ENCODE peak calls at places on chromosomes 12 and 14, in five cellular contexts. One of them, this sample, is unnamed.

GRCh38 chr12:97324471-97324870 is 138.1 kb upstream of the RMST start:
- DNase-seq in psoas muscle: no peak
- DNase-seq in body of pancreas: no peak
- DNase-seq in uterus: no peak
- DNase-seq in transverse colon: no peak
- DNase-seq in this sample: no peak

GRCh38 chr14:49945448-49946319 is 52.8 kb downstream of the ARF6 start:
- DNase-seq in psoas muscle: no peak
- DNase-seq in body of pancreas: no peak
- DNase-seq in uterus: no peak
- DNase-seq in transverse colon: no peak
- DNase-seq in this sample: no peak

GRCh38 chr14:95918466-95918865 is 41.8 kb downstream of the TUNAR start:
- DNase-seq in psoas muscle: no peak
- DNase-seq in body of pancreas: no peak
- DNase-seq in uterus: no peak
- DNase-seq in transverse colon: no peak
- DNase-seq in this sample: no peak

GRCh38 chr12:62621239-62621638 is 154.6 kb downstream of the MON2 start:
- DNase-seq in psoas muscle: no peak
- DNase-seq in body of pancreas: no peak
- DNase-seq in uterus: no peak
- DNase-seq in transverse colon: no peak
- DNase-seq in this sample: no peak

GRCh38 chr14:104522926-104523545 is 56.5 kb upstream of the C14orf180 start:
- DNase-seq in psoas muscle: no peak
- DNase-seq in body of pancreas: no peak
- DNase-seq in uterus: no peak
- DNase-seq in transverse colon: no peak
- DNase-seq in this sample: no peak

GRCh38 chr12:19710811-19711793 is 271.8 kb downstream of the AEBP2 start:
- DNase-seq in psoas muscle: no peak
- DNase-seq in body of pancreas: peak; percentile 39
- DNase-seq in uterus: peak; percentile 55
- DNase-seq in transverse colon: no peak
- DNase-seq in this sample: no peak

GRCh38 chr12:32431025-32431424 is 31.7 kb downstream of the FGD4 start:
- DNase-seq in psoas muscle: no peak
- DNase-seq in body of pancreas: no peak
- DNase-seq in uterus: no peak
- DNase-seq in transverse colon: no peak
- DNase-seq in this sample: no peak

GRCh38 chr12:52052471-52053186 is 1.4 kb downstream of the NR4A1 start:
- DNase-seq in psoas muscle: no peak
- DNase-seq in body of pancreas: peak; percentile 13
- DNase-seq in uterus: peak; percentile 35
- DNase-seq in transverse colon: peak; percentile 71
- DNase-seq in this sample: no peak

GRCh38 chr14:57066887-57067513 is 201.7 kb downstream of the EXOC5 start:
- DNase-seq in psoas muscle: peak; percentile 21
- DNase-seq in body of pancreas: peak; percentile 69
- DNase-seq in uterus: no peak
- DNase-seq in transverse colon: peak; percentile 54
- DNase-seq in this sample: peak; percentile 9

GRCh38 chr12:2806700-2807099 is 5.8 kb upstream of the ITFG2 start:
- DNase-seq in psoas muscle: no peak
- DNase-seq in body of pancreas: no peak
- DNase-seq in uterus: no peak
- DNase-seq in transverse colon: no peak
- DNase-seq in this sample: no peak

GRCh38 chr14:51004801-51005526 is 60.7 kb upstream of the PYGL start:
- DNase-seq in psoas muscle: no peak
- DNase-seq in body of pancreas: no peak
- DNase-seq in uterus: no peak
- DNase-seq in transverse colon: no peak
- DNase-seq in this sample: no peak

GRCh38 chr14:99284254-99285004 is 12.4 kb upstream of the BCL11B start:
- DNase-seq in psoas muscle: no peak
- DNase-seq in body of pancreas: no peak
- DNase-seq in uterus: no peak
- DNase-seq in transverse colon: no peak
- DNase-seq in this sample: no peak

GRCh38 chr14:23538785-23539184 is 12.8 kb downstream of the ZFHX2 start:
- DNase-seq in psoas muscle: no peak
- DNase-seq in body of pancreas: no peak
- DNase-seq in uterus: peak; percentile 30
- DNase-seq in transverse colon: no peak
- DNase-seq in this sample: no peak

GRCh38 chr12:50246873-50247612 is 36.3 kb downstream of the LIMA1 start:
- DNase-seq in psoas muscle: peak; percentile 83
- DNase-seq in body of pancreas: peak; percentile 58
- DNase-seq in uterus: peak; percentile 88
- DNase-seq in transverse colon: peak; percentile 88
- DNase-seq in this sample: peak; percentile 65

GRCh38 chr12:75480469-75480949 is at the start of gene GLIPR1:
- DNase-seq in psoas muscle: peak; percentile 76
- DNase-seq in body of pancreas: peak; percentile 46
- DNase-seq in uterus: peak; percentile 84
- DNase-seq in transverse colon: peak; percentile 68
- DNase-seq in this sample: peak; percentile 70

GRCh38 chr12:102438047-102438822 is 42.1 kb downstream of the IGF1 start:
- DNase-seq in psoas muscle: no peak
- DNase-seq in body of pancreas: no peak
- DNase-seq in uterus: no peak
- DNase-seq in transverse colon: no peak
- DNase-seq in this sample: no peak

GRCh38 chr14:85529803-85530574 is at the start of gene FLRT2:
- DNase-seq in psoas muscle: peak; percentile 61
- DNase-seq in body of pancreas: peak; percentile 85
- DNase-seq in uterus: peak; percentile 40
- DNase-seq in transverse colon: no peak
- DNase-seq in this sample: no peak

GRCh38 chr12:48296586-48297396 is 53.9 kb downstream of the ZNF641 start:
- DNase-seq in psoas muscle: peak; percentile 65
- DNase-seq in body of pancreas: peak; percentile 86
- DNase-seq in uterus: peak; percentile 69
- DNase-seq in transverse colon: peak; percentile 81
- DNase-seq in this sample: peak; percentile 13

GRCh38 chr14:90416649-90417237 is 19.9 kb downstream of the CALM1 start:
- DNase-seq in psoas muscle: no peak
- DNase-seq in body of pancreas: no peak
- DNase-seq in uterus: no peak
- DNase-seq in transverse colon: no peak
- DNase-seq in this sample: no peak

GRCh38 chr12:55829967-55830600 is 697 bp upstream of the DNAJC14 start:
- DNase-seq in psoas muscle: peak; percentile 56
- DNase-seq in body of pancreas: peak; percentile 69
- DNase-seq in uterus: peak; percentile 71
- DNase-seq in transverse colon: peak; percentile 64
- DNase-seq in this sample: no peak

GRCh38 chr12:1474567-1475153 is 119.7 kb downstream of the FBXL14 start:
- DNase-seq in psoas muscle: no peak
- DNase-seq in body of pancreas: no peak
- DNase-seq in uterus: no peak
- DNase-seq in transverse colon: no peak
- DNase-seq in this sample: no peak

GRCh38 chr14:52068741-52069616 is at the start of gene NID2:
- DNase-seq in psoas muscle: peak; percentile 87
- DNase-seq in body of pancreas: peak; percentile 61
- DNase-seq in uterus: peak; percentile 91
- DNase-seq in transverse colon: peak; percentile 82
- DNase-seq in this sample: peak; percentile 12

GRCh38 chr14:99654235-99655000 is 9.5 kb downstream of the HHIPL1 start:
- DNase-seq in psoas muscle: peak; percentile 36
- DNase-seq in body of pancreas: peak; percentile 52
- DNase-seq in uterus: peak; percentile 70
- DNase-seq in transverse colon: peak; percentile 52
- DNase-seq in this sample: no peak

GRCh38 chr12:114955414-114956014 is 271.5 kb upstream of the TBX3 start:
- DNase-seq in psoas muscle: no peak
- DNase-seq in body of pancreas: no peak
- DNase-seq in uterus: no peak
- DNase-seq in transverse colon: no peak
- DNase-seq in this sample: no peak

GRCh38 chr14:36988989-36989388 is 183.4 kb downstream of the SLC25A21 start:
- DNase-seq in psoas muscle: no peak
- DNase-seq in body of pancreas: no peak
- DNase-seq in uterus: no peak
- DNase-seq in transverse colon: no peak
- DNase-seq in this sample: no peak

GRCh38 chr12:102120886-102121285 is 903 bp downstream of the PARPBP start:
- DNase-seq in psoas muscle: no peak
- DNase-seq in body of pancreas: no peak
- DNase-seq in uterus: no peak
- DNase-seq in transverse colon: no peak
- DNase-seq in this sample: no peak

GRCh38 chr12:115871714-115872113 is 405.8 kb downstream of the MED13L start:
- DNase-seq in psoas muscle: no peak
- DNase-seq in body of pancreas: no peak
- DNase-seq in uterus: no peak
- DNase-seq in transverse colon: peak; percentile 16
- DNase-seq in this sample: no peak

GRCh38 chr14:96167224-96168148 is 37.2 kb upstream of the BDKRB2 start:
- DNase-seq in psoas muscle: no peak
- DNase-seq in body of pancreas: no peak
- DNase-seq in uterus: no peak
- DNase-seq in transverse colon: peak; percentile 50
- DNase-seq in this sample: no peak

GRCh38 chr12:2046959-2047358 is 5.8 kb upstream of the CACNA1C start:
- DNase-seq in psoas muscle: no peak
- DNase-seq in body of pancreas: no peak
- DNase-seq in uterus: no peak
- DNase-seq in transverse colon: no peak
- DNase-seq in this sample: no peak

GRCh38 chr12:1593232-1594044 is 943 bp downstream of the FBXL14 start:
- DNase-seq in psoas muscle: peak; percentile 44
- DNase-seq in body of pancreas: peak; percentile 67
- DNase-seq in uterus: peak; percentile 44
- DNase-seq in transverse colon: peak; percentile 74
- DNase-seq in this sample: peak; percentile 78

GRCh38 chr12:107101651-107102050 is 8.3 kb upstream of the CRY1 start:
- DNase-seq in psoas muscle: no peak
- DNase-seq in body of pancreas: no peak
- DNase-seq in uterus: no peak
- DNase-seq in transverse colon: no peak
- DNase-seq in this sample: no peak

GRCh38 chr12:65106948-65107347 is 14.2 kb downstream of the WIF1 start:
- DNase-seq in psoas muscle: no peak
- DNase-seq in body of pancreas: no peak
- DNase-seq in uterus: no peak
- DNase-seq in transverse colon: no peak
- DNase-seq in this sample: no peak
- TF ChIP-seq CTCF in psoas muscle: no peak
- TF ChIP-seq CTCF in body of pancreas: peak; percentile 32
- TF ChIP-seq CTCF in uterus: peak; percentile 12
- TF ChIP-seq CTCF in transverse colon: peak; percentile 26
- TF ChIP-seq CTCF in this sample: peak; percentile 23

GRCh38 chr14:65074449-65075155 is 27.7 kb downstream of the MAX start:
- DNase-seq in psoas muscle: no peak
- DNase-seq in body of pancreas: no peak
- DNase-seq in uterus: no peak
- DNase-seq in transverse colon: no peak
- DNase-seq in this sample: no peak

GRCh38 chr14:65071544-65071943 is 30.8 kb downstream of the MAX start:
- DNase-seq in psoas muscle: no peak
- DNase-seq in body of pancreas: no peak
- DNase-seq in uterus: no peak
- DNase-seq in transverse colon: no peak
- DNase-seq in this sample: no peak

GRCh38 chr14:65072256-65072655 is 30.1 kb downstream of the MAX start:
- DNase-seq in psoas muscle: no peak
- DNase-seq in body of pancreas: no peak
- DNase-seq in uterus: no peak
- DNase-seq in transverse colon: no peak
- DNase-seq in this sample: no peak

GRCh38 chr14:65073605-65074201 is 28.6 kb downstream of the MAX start:
- DNase-seq in psoas muscle: no peak
- DNase-seq in body of pancreas: no peak
- DNase-seq in uterus: no peak
- DNase-seq in transverse colon: peak; percentile 84
- DNase-seq in this sample: no peak

DNA sequence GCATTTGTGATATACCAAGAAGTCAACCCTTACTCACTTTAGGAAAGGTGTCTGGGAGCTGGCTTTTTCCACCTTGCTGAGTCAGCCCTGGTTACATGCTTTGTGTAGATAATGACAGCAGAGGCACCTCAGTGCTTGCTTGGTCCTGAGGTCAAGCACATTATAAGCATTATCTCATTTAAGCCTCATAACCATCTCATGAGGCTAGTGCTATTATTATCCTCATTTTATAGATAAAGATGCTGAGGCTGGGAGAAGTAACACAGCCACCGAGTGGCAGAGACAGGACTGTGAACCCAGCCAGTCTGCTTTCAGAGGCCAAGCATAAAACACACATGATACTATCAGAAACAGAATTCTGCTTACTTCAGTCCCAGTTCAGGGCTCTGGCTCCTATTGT is 29.4 kb downstream of the MAX start:
- DNase-seq in psoas muscle: no peak
- DNase-seq in body of pancreas: no peak
- DNase-seq in uterus: no peak
- DNase-seq in transverse colon: peak; percentile 34
- DNase-seq in this sample: no peak
- H3K36me3 ChIP-seq in psoas muscle: no peaks in the 10 kb centered on the region
- H3K36me3 ChIP-seq in body of pancreas: peaks cover 11% of the 10 kb centered on the region
- H3K36me3 ChIP-seq in uterus: no peaks in the 10 kb centered on the region
- H3K36me3 ChIP-seq in transverse colon: peaks cover 13% of the 10 kb centered on the region
- H3K36me3 ChIP-seq in this sample: peaks cover 29% of the 10 kb centered on the region

DNA sequence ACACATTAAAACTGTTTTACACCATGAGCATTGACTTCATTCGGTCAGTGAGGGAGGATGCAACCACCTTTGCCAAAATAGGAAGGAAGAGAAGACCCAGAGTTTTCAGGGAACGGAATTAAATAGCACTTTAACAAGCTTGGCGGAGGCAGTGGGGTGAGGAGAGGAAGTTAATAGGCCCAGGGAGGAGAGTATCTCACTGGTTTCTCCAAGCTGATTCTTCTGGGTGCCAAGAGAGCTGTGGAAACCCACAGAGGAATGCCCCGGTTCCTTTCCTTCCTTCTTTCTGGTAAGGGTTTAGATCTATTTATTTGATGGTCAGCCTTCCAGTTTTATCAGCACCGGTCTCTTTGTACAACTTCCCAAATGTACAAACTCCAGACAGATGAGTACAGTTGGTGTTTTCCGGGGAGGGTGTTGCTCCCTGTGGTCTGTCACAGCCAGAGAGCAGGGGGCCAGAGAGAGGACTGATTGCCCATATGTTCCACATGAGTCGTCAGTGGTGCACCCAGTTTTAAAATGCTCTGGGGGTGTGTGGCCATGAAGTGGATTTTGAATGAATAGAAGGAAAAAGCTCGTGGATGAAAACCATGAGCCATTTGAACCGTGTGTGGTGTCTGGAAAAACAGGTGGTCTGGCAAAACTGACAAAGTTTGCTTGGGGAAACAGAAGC is 26.5 kb downstream of the PRKCH start:
- DNase-seq in psoas muscle: no peak
- DNase-seq in body of pancreas: no peak
- DNase-seq in uterus: no peak
- DNase-seq in transverse colon: no peak
- DNase-seq in this sample: no peak
- H3K4me3 ChIP-seq in psoas muscle: no peak overlapping the region
- H3K4me3 ChIP-seq in body of pancreas: no peak overlapping the region
- H3K4me3 ChIP-seq in uterus: no peak overlapping the region
- H3K4me3 ChIP-seq in transverse colon: no peak overlapping the region
- H3K4me3 ChIP-seq in this sample: no peak overlapping the region

GRCh38 chr12:108457734-108458361 is 57.2 kb upstream of the FICD start:
- DNase-seq in psoas muscle: no peak
- DNase-seq in body of pancreas: no peak
- DNase-seq in uterus: no peak
- DNase-seq in transverse colon: no peak
- DNase-seq in this sample: no peak
- TF ChIP-seq CTCF in psoas muscle: no peak
- TF ChIP-seq CTCF in body of pancreas: no peak
- TF ChIP-seq CTCF in uterus: no peak
- TF ChIP-seq CTCF in transverse colon: no peak
- TF ChIP-seq CTCF in this sample: no peak